ENCODE peak calls at places on chromosomes 11 and 22, in seven cellular contexts. M is A673, O is GM23248, T is endothelial cell of umbilical vein, A is SK-N-MC, E is hepatocyte, Q is HCT116. P is an unnamed sample.
A peak's percentile ranks its signal among the peaks of the same experiment; 100 is the strongest.

GRCh38 chr22:20777420-20778177 is 3.7 kb downstream of the SERPIND1 start:
- DNase-seq in M (peak; percentile 61), O (peak; percentile 87), T (peak; percentile 67), A (no peak), E (peak; percentile 84), Q (peak; percentile 70), P (no peak)

GRCh38 chr11:72617080-72617744 is 57.0 kb downstream of the PDE2A start:
- DNase-seq in M (no peak), O (peak; percentile 48), T (no peak), A (no peak), E (peak; percentile 40), Q (no peak), P (no peak)

GRCh38 chr11:99766816-99767215 is 746.1 kb downstream of the CNTN5 start:
- DNase-seq in M (no peak), O (no peak), T (no peak), A (no peak), E (peak; percentile 9), Q (no peak), P (no peak)

GRCh38 chr11:3122775-3123201 is 42.3 kb downstream of the OSBPL5 start:
- DNase-seq in M (no peak), O (no peak), T (no peak), A (no peak), E (no peak), Q (no peak), P (no peak)

GRCh38 chr11:72766152-72766902 is 14.1 kb upstream of the ARAP1 start:
- DNase-seq in M (no peak), O (no peak), T (no peak), A (no peak), E (no peak), Q (no peak), P (no peak)

GRCh38 chr22:24424001-24424900 is 3.1 kb upstream of the ADORA2A start:
- DNase-seq in M (no peak), O (peak; percentile 50), T (no peak), A (no peak), E (peak; percentile 35), Q (no peak), P (peak; percentile 72)

GRCh38 chr11:73257342-73258103 is 14.6 kb upstream of the P2RY6 start:
- DNase-seq in M (no peak), O (peak; percentile 97), T (peak; percentile 24), A (no peak), E (no peak), Q (peak; percentile 27), P (peak; percentile 33)

GRCh38 chr11:69654660-69655478 is 13.9 kb downstream of the CCND1 start:
- DNase-seq in M (peak; percentile 82), O (peak; percentile 70), T (no peak), A (no peak), E (peak; percentile 65), Q (no peak), P (peak; percentile 24)

GRCh38 chr22:45878901-45879551 is 97.9 kb downstream of the WNT7B start:
- DNase-seq in M (no peak), O (no peak), T (no peak), A (no peak), E (no peak), Q (no peak), P (no peak)

GRCh38 chr11:44125598-44125997 is 30.1 kb downstream of the EXT2 start:
- DNase-seq in M (no peak), O (no peak), T (peak; percentile 41), A (no peak), E (no peak), Q (no peak), P (no peak)

GRCh38 chr11:72671144-72672099 is 2.8 kb downstream of the PDE2A start:
- DNase-seq in M (no peak), O (no peak), T (no peak), A (no peak), E (no peak), Q (no peak), P (no peak)

GRCh38 chr11:114256176-114256897 is 39.9 kb upstream of the NNMT start:
- DNase-seq in M (no peak), O (no peak), T (no peak), A (no peak), E (no peak), Q (no peak), P (no peak)

GRCh38 chr11:117828641-117829368 is 4.3 kb upstream of the FXYD2 start:
- DNase-seq in M (peak; percentile 35), O (peak; percentile 45), T (peak; percentile 54), A (no peak), E (peak; percentile 84), Q (no peak), P (no peak)

GRCh38 chr11:115104851-115105453 is 399.3 kb downstream of the CADM1 start:
- DNase-seq in M (no peak), O (no peak), T (no peak), A (no peak), E (no peak), Q (no peak), P (no peak)

DNA sequence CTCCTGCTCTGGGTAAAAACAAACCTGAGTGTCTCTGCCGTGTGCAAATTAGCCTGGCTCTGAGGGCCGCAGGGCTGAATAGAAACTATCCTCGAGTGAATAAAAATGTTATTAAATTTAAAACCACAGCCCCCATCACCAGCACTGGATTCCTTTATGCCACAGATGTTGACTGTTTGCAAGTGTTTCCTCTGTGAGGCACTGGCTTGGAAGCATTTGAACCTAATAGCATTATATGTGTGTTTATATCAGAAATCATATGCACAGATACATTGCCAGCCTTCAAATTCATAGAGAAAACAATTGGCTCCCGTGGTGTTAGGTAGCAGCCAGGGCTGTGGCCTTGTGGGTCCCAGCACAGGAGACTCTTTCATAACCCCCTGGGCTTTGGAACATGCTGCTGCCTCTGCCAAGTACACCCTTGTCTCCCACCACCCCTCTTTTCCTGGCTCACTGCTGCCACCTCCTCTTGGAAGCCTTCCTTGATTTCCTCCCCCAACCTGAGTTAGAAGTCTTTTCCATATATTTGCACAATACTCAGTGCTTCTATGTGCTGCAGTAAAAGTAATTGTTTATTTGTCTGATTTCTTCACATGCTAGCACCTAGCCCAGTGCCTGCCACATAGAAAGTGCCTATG is 294.4 kb downstream of the DDX10 start:
- DNase-seq in M (no peak), O (peak; percentile 15), T (no peak), A (no peak), E (no peak), Q (no peak), P (no peak)
- H3K4me3 ChIP-seq in M (no peak overlapping the region), O (no peak overlapping the region), T (no peak overlapping the region), A (no peak overlapping the region), E (no peak overlapping the region), Q (no peak overlapping the region), P (no peak overlapping the region)

GRCh38 chr11:124902616-124903015 is 5.0 kb upstream of the ROBO4 start:
- DNase-seq in M (no peak), O (peak; percentile 23), T (no peak), A (no peak), E (no peak), Q (no peak), P (no peak)

GRCh38 chr11:124899376-124900145 is 1.9 kb upstream of the ROBO4 start:
- DNase-seq in M (no peak), O (no peak), T (peak; percentile 56), A (no peak), E (no peak), Q (no peak), P (no peak)

GRCh38 chr11:124898711-124899110 is 1.0 kb upstream of the ROBO4 start:
- DNase-seq in M (no peak), O (peak; percentile 78), T (peak; percentile 93), A (no peak), E (no peak), Q (no peak), P (peak; percentile 43)

GRCh38 chr11:124897681-124898680 is at the start of gene ROBO4:
- DNase-seq in M (no peak), O (peak; percentile 94), T (peak; percentile 87), A (no peak), E (no peak), Q (peak; percentile 22), P (no peak)

DNA sequence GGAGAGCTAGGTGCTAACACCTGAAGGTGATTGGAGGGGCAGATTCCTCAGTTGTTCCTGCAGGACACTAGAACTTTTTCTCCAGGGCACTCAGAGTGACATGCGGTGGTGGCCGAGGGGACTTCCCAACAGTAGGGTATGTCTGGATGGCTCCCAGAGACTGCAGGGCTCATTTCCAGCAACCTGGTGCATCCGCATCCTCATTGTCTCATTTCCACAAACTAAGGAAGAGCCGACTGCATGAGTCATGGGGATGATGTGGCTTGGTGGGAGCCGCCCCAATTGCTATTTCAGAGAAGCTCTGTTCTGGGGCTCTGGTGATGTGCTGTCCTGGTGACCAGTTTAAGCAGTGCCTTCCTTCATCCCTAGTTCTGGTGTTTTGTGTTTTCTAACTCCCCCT is 2.8 kb upstream of the ROBO4 start:
- DNase-seq in M (peak; percentile 44), O (peak; percentile 96), T (peak; percentile 75), A (no peak), E (no peak), Q (peak; percentile 23), P (no peak)
- TF ChIP-seq EZH2 in M (no peak), O (no peak), T (no peak), A (no peak), E (no peak), Q (no peak), P (no peak)

GRCh38 chr11:77874206-77874605 is 53.3 kb downstream of the AAMDC start:
- DNase-seq in M (no peak), O (peak; percentile 26), T (no peak), A (no peak), E (no peak), Q (no peak), P (no peak)

GRCh38 chr11:77882396-77882795 is 61.5 kb downstream of the AAMDC start:
- DNase-seq in M (no peak), O (no peak), T (no peak), A (no peak), E (no peak), Q (no peak), P (no peak)

GRCh38 chr11:77876045-77876444 is 55.1 kb downstream of the AAMDC start:
- DNase-seq in M (no peak), O (no peak), T (no peak), A (no peak), E (no peak), Q (no peak), P (peak; percentile 35)

GRCh38 chr11:77883775-77884174 is 62.8 kb downstream of the AAMDC start:
- DNase-seq in M (no peak), O (peak; percentile 31), T (no peak), A (no peak), E (no peak), Q (no peak), P (no peak)

DNA sequence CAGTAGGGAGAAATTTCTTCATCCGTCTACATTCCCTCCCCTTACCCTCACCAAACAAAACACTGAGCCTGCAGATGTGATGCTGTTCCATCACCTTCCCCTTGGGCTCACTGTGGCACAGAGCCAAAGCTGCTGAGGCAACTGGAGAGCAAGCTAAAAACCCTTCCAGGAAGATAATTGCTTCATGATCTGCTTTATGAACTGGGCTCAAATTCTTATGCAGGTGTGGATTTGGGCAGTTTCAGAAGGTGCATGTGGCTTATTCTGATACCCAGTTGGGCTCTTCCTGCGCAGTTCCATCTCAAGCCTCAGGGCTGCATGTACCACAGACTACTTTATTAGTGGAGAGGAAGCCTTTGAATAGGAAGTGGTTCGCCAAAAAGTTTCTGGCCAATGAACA is 58.3 kb downstream of the AAMDC start:
- DNase-seq in M (peak; percentile 25), O (peak; percentile 46), T (no peak), A (no peak), E (no peak), Q (no peak), P (no peak)
- H3K36me3 ChIP-seq in M (peaks cover 15% of the 10 kb centered on the region), O (peaks cover 3% of the 10 kb centered on the region), T (peaks cover 10% of the 10 kb centered on the region), A (peaks cover 23% of the 10 kb centered on the region), E (no peaks in the 10 kb centered on the region), Q (no peaks in the 10 kb centered on the region), P (peaks cover 4% of the 10 kb centered on the region)

DNA sequence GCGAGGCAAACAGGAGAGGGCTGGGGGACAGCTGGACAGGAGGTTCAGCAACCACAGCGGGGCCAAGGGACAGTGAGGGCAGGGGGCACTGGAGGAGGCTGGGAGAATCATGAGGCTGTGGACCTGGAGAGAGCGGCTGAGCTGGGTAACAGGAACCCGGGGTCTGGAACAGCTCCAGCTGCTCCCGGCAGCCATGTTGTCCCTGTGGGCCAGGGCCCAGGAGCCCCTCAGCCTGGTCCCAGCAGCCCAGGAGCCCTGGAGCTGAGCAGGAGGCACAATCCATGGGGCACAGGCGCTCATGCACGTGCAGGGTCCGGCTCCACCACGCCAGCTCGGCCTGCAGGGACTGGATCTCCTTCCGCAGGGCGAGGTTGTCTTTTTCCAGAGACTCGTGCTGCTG is 7.4 kb downstream of the BATF2 start:
- DNase-seq in M (no peak), O (no peak), T (no peak), A (no peak), E (no peak), Q (no peak), P (no peak)
- H3K4me3 ChIP-seq in M (no peak overlapping the region), O (no peak overlapping the region), T (no peak overlapping the region), A (no peak overlapping the region), E (no peak overlapping the region), Q (no peak overlapping the region), P (no peak overlapping the region)

P was measured in GM23338.